ENCODE peak calls at places on chromosomes 6 and 20, in nine cellular contexts. J, N, R, E, H, T, Z, Y and P are unnamed samples.

GRCh38 chr6:167501831-167502385 is 177.0 kb downstream of the TTLL2 start:
- DNase-seq in J (no peak), N (no peak), R (no peak), E (peak), H (no peak), T (no peak), Z (peak), Y (peak), P (no peak)

GRCh38 chr6:474454-475185 is 83.1 kb downstream of the IRF4 start:
- DNase-seq in J (no peak), N (no peak), R (no peak), E (no peak), H (peak), T (peak), Z (peak), Y (peak), P (no peak)

GRCh38 chr6:122622404-122622938 is 12.3 kb downstream of the PKIB start:
- DNase-seq in J (no peak), N (no peak), R (no peak), E (peak), H (no peak), T (no peak), Z (no peak), Y (peak), P (no peak)

GRCh38 chr6:31792741-31793140 is 2.8 kb downstream of the VARS1 start:
- DNase-seq in J (no peak), N (no peak), R (peak), E (no peak), H (no peak), T (peak), Z (no peak), Y (no peak), P (no peak)

GRCh38 chr6:43052842-43053544 is 658 bp downstream of the CUL7 start:
- DNase-seq in J (no peak), N (no peak), R (peak), E (peak), H (no peak), T (peak), Z (no peak), Y (peak), P (no peak)

GRCh38 chr6:45590225-45590624 is 212.5 kb upstream of the SUPT3H start:
- DNase-seq in J (no peak), N (no peak), R (peak), E (no peak), H (no peak), T (peak), Z (no peak), Y (no peak), P (no peak)

GRCh38 chr6:162377735-162378134 is 349.8 kb downstream of the PRKN start:
- DNase-seq in J (no peak), N (no peak), R (peak), E (no peak), H (no peak), T (no peak), Z (no peak), Y (no peak), P (no peak)

GRCh38 chr6:69789573-69789972 is 7.2 kb downstream of the LMBRD1 start:
- DNase-seq in J (no peak), N (no peak), R (no peak), E (no peak), H (no peak), T (no peak), Z (no peak), Y (no peak), P (no peak)

GRCh38 chr6:106502534-106502933 is 126.8 kb downstream of the RTN4IP1 start:
- DNase-seq in J (no peak), N (no peak), R (no peak), E (no peak), H (no peak), T (no peak), Z (no peak), Y (no peak), P (no peak)

GRCh38 chr6:52598123-52598823 is 21.4 kb upstream of the TRAM2 start:
- DNase-seq in J (no peak), N (peak), R (peak), E (peak), H (peak), T (peak), Z (peak), Y (peak), P (no peak)

GRCh38 chr6:147868493-147869222 is 360.2 kb downstream of the SAMD5 start:
- DNase-seq in J (no peak), N (no peak), R (no peak), E (peak), H (no peak), T (peak), Z (no peak), Y (peak), P (no peak)

GRCh38 chr6:145838305-145838704 is 23.7 kb upstream of the FBXO30 start:
- DNase-seq in J (no peak), N (no peak), R (no peak), E (no peak), H (no peak), T (peak), Z (no peak), Y (no peak), P (no peak)

GRCh38 chr6:160999508-160999907 is 7.9 kb downstream of the MAP3K4 start:
- DNase-seq in J (no peak), N (no peak), R (no peak), E (no peak), H (no peak), T (no peak), Z (no peak), Y (peak), P (no peak)

GRCh38 chr6:112680076-112680475 is 332.9 kb downstream of the RFPL4B start:
- DNase-seq in J (no peak), N (no peak), R (no peak), E (no peak), H (no peak), T (peak), Z (no peak), Y (no peak), P (no peak)

GRCh38 chr6:2984738-2985381 is 13.5 kb upstream of the SERPINB6 start:
- DNase-seq in J (no peak), N (no peak), R (no peak), E (no peak), H (no peak), T (no peak), Z (no peak), Y (no peak), P (no peak)

GRCh38 chr6:158801655-158802294 is 17.4 kb downstream of the EZR start:
- DNase-seq in J (no peak), N (no peak), R (no peak), E (peak), H (no peak), T (no peak), Z (no peak), Y (peak), P (no peak)

GRCh38 chr20:6626805-6627204 is 140.7 kb upstream of the BMP2 start:
- DNase-seq in J (no peak), N (no peak), R (no peak), E (no peak), H (no peak), T (no peak), Z (no peak), Y (peak), P (no peak)

GRCh38 chr20:49420811-49421295 is 61.6 kb downstream of the KCNB1 start:
- DNase-seq in J (no peak), N (no peak), R (no peak), E (no peak), H (no peak), T (no peak), Z (no peak), Y (no peak), P (no peak)